ENCODE peak calls at places on chromosome 16, in four cellular contexts. U is NB4, I is choroid plexus epithelial cell, A is sigmoid colon. X is an unnamed sample.

GRCh38 chr16:85563515-85564276 is 49.4 kb upstream of the GSE1 start:
- DNase-seq in U (no peak), A (peak), I (peak), X (no peak)

GRCh38 chr16:17590711-17591654 is 120.2 kb upstream of the XYLT1 start:
- DNase-seq in U (no peak), A (no peak), I (no peak), X (no peak)

GRCh38 chr16:29198231-29198630 is 208.3 kb downstream of the NPIPB11 start:
- DNase-seq in A (no peak), I (no peak), U (no peak), X (no peak)

GRCh38 chr16:81627024-81627423 is 152.1 kb upstream of the PLCG2 start:
- DNase-seq in A (no peak), I (no peak), U (no peak), X (no peak)

GRCh38 chr16:17515421-17516210 is 44.9 kb upstream of the XYLT1 start:
- DNase-seq in I (no peak), U (no peak), A (no peak), X (no peak)

GRCh38 chr16:84791088-84791487 is 28.7 kb upstream of the CRISPLD2 start:
- DNase-seq in U (no peak), A (peak), I (no peak), X (no peak)

GRCh38 chr16:58644108-58644507 is 14.5 kb upstream of the CNOT1 start:
- DNase-seq in A (no peak), U (no peak), I (no peak), X (no peak)

GRCh38 chr16:89337965-89338364 is 120.5 kb downstream of the ZNF778 start:
- DNase-seq in U (no peak), A (no peak), I (no peak), X (no peak)

GRCh38 chr16:78478267-78478821 is 378.9 kb downstream of the WWOX start:
- DNase-seq in I (peak), U (no peak), A (no peak), X (no peak)

GRCh38 chr16:21997693-21998480 is 3.0 kb downstream of the PDZD9 start:
- DNase-seq in I (peak), U (no peak), A (no peak), X (no peak)

GRCh38 chr16:85303354-85303883 is 191.1 kb upstream of the CIBAR2 start:
- DNase-seq in U (peak), A (peak), I (peak), X (peak)

GRCh38 chr16:86227801-86228200 is 282.5 kb upstream of the FOXF1 start:
- DNase-seq in U (no peak), I (peak), A (no peak), X (no peak)

GRCh38 chr16:60651351-60651750 is 1384.9 kb downstream of the CDH8 start:
- DNase-seq in I (no peak), U (no peak), A (no peak), X (no peak)

GRCh38 chr16:85759631-85760419 is 8.9 kb upstream of the C16orf74 start:
- DNase-seq in A (no peak), U (peak), I (no peak), X (peak)

GRCh38 chr16:35195173-35195863 is 1735.9 kb downstream of the TP53TG3F start:
- DNase-seq in A (no peak), U (peak), I (no peak), X (no peak)

GRCh38 chr16:53904533-53904932 is 200.6 kb downstream of the FTO start:
- DNase-seq in U (no peak), I (no peak), A (no peak), X (no peak)

GRCh38 chr16:78563905-78564304 is 464.5 kb downstream of the WWOX start:
- DNase-seq in U (no peak), I (no peak), A (no peak), X (no peak)

GRCh38 chr16:84327926-84328505 is 33.3 kb downstream of the WFDC1 start:
- DNase-seq in A (peak), I (no peak), U (no peak), X (no peak)

DNA sequence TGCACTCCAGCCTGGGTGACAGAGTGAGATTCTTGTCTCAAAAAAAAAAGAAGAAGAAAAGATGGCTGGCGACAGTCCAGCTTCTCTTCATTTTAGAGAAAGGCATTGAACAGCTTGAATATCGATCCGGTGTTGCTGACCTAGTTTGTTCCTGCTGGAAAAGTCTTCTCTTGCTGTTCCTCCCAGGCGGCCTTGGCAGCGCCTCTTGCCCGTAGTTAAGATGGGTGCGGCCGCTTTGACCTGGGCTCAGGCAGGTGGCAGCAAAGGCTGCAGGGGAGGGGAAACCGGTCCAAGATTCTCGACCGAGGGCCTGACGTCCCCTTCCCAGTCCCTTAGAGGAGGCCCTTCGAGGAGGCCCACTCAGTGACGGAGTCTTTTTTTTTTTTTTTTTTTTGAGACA is 3.8 kb upstream of the ZNF764 start:
- DNase-seq in U (no peak), I (no peak), A (no peak), X (no peak)
- H3K4me3 ChIP-seq in U (no peak), I (no peak), A (peak), X (no peak)

GRCh38 chr16:56961386-56961785 is 364 bp upstream of the CETP start:
- DNase-seq in I (peak), U (no peak), A (no peak), X (no peak)

GRCh38 chr16:56960681-56961281 is 969 bp upstream of the CETP start:
- DNase-seq in A (no peak), U (no peak), I (peak), X (no peak)

GRCh38 chr16:56953006-56953405 is 8.7 kb upstream of the CETP start:
- DNase-seq in A (peak), I (no peak), U (no peak), X (no peak)

GRCh38 chr16:56956076-56956475 is 5.7 kb upstream of the CETP start:
- DNase-seq in A (no peak), I (no peak), U (no peak), X (no peak)

GRCh38 chr16:56956756-56957155 is 5.0 kb upstream of the CETP start:
- DNase-seq in U (no peak), A (no peak), I (no peak), X (no peak)
- TF ChIP-seq CTCF in U (no peak), A (no peak), I (peak), X (peak)

GRCh38 chr16:88017551-88018101 is 66.4 kb downstream of the BANP start:
- DNase-seq in U (no peak), A (peak), I (no peak), X (no peak)
- H3K4me3 ChIP-seq in U (no peak), A (no peak), I (no peak), X (no peak)

GRCh38 chr16:70805380-70805779 is 4.4 kb upstream of the VAC14 start:
- DNase-seq in A (no peak), I (no peak), U (no peak), X (no peak)

GRCh38 chr16:70809392-70810060 is 8.6 kb upstream of the VAC14 start:
- DNase-seq in A (no peak), U (no peak), I (no peak), X (peak)

GRCh38 chr16:70804729-70805169 is 3.8 kb upstream of the VAC14 start:
- DNase-seq in A (no peak), I (no peak), U (no peak), X (no peak)

GRCh38 chr16:70805787-70806186 is 4.8 kb upstream of the VAC14 start:
- DNase-seq in U (no peak), A (no peak), I (peak), X (no peak)

DNA sequence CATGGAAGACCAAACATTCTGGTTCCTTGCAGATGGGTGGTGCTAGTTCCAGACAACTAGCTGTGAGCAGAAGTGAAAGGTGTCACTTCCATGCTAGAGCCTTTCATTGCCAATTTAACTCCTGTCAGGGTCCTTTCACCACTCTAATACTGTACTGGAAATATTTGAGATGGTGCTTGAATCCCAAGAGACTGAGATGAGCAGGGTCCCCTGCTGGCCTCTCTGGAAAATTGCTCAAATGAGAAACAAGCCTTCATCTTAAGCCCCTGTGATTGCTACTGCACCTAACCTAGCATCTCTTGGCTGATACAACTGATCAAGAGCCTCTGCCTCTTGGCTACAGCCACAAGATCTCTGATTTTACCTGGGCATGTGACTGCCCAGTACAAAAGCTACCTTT is 7.4 kb upstream of the VAC14 start:
- DNase-seq in I (no peak), U (peak), A (no peak), X (no peak)
- TF ChIP-seq CTCF in I (peak), U (peak), A (no peak), X (no peak)

DNA sequence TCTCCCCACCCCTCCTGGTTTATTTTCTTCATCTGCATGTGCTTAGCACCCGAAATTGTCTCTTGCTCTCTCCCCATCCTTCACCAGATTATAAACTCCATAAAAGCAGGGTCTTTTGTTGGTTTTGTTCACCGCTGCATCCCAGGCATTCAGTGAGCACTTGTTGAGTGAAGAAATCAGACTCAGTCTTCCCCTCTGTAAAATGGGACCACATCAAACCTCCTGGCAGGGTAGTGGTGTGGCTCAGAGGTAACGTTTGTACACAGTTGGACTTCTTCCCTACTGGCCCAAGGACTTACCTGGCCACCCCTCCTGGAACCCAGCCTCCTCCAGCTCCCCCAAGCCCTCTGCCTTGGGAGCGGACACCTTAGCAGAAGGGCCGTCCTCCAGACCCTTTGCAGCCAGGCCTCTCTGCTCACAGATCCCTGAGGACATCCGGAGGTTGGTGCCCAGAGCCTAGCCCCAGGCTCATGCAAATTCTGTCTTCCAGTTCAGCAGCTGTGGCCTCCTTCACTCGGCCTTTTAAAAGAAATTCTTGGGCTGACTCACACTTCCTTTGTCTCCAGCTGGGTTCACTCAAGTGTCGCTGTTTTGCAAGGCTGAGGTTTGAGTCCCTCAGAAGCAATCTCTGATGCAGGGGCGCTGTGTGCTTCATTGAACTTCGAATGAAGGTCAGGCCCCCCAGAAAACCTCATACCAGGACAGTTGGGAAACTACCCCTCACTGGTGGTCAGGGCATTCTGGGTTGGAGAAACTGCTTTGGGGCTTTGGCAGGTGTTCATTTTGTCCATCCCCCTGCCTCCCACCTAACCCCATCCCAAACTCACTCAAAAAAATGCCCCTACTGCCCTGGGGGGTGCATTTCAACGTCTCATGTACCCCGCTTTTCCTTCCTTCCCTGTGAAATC is 16.8 kb upstream of the RMI2 start:
- DNase-seq in U (peak), A (peak), I (peak), X (peak)
- H3K4me3 ChIP-seq in U (no peak), A (no peak), I (peak), X (peak)

GRCh38 chr16:74766729-74767128 is 7.9 kb downstream of the FA2H start:
- DNase-seq in A (no peak), U (peak), I (no peak), X (peak)
- TF ChIP-seq CTCF in A (no peak), U (peak), I (peak), X (peak)

DNA sequence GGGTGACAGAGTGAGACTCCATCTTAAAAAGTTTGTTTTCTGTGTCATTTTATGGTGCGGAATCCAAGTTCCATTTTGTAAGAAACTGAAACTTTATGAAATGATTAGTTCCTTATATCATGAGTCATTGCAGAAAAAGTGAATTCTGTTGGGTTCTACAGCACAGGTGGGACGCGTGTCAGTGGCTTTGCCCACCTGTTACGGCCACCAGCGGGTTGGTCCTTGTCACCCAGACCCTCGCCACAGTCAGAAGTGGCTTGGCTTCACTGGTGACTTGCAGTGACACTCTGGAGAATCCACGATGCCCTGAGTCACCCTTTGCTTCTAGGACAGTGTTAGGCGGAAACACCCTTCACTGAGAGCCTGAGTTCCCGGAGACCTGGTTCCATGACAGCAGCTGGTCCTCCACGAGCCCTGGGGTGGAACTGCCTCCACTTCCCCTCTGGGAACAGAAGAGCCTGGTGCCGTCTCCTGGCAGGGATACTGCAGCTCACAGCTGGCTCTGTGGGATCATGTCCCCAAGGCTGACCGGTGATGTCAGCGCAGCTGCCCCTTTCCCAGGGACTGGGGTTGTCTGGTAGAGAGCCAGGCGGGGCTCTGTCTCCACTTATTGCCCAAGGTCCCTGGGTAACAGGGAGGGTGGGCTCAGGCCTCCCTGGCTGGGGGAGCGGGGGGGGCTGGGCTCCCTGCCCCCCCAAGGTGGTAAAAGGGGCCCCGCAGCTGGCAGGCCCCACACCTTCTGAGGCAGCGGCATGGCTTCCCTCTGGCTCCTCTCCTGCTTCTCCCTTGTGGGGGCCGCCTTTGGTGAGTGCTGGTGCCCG is at the start of gene CTRB1:
- DNase-seq in U (no peak), I (no peak), A (no peak), X (peak)
- H3K4me3 ChIP-seq in U (no peak), I (no peak), A (no peak), X (no peak)

DNA sequence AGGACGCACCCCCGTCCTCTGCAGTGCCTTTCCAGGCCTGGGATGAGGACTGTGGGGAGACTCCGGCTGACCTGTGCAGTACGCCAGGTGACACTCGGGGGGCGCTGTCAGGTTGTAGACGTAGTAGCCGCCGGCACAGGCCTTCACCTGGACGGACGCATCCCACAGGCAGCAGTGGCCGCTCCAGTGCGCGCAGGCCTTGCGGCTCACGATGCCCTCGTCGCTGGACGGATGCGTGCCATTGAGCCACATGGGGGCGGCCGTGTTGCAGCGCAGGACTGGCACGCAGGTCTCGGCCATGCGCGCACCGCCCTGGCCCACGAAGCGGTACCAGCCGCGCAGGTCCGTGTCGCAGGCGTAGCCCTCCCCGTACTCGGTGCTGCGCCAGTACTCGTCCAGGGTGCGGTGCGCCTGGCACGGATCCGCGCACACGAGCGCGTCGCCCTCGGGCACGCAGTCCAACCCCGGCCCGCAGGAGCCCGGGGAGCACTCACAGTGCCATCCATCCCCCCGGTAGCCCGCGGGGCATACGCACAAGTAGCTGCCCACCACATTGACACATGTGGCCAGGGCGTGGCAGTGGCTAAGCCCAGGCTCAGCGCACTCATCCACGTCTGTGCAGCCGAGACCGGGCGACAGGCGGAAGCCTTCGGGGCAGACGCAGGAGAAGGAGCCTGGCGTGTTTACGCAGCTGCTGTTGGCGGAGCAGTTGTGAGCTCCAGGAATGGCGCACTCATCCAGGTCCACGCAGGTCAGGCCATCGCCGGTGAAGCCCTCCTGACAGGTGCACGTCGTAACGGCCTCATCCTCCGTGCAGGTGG is 3.9 kb downstream of the UMOD start:
- DNase-seq in U (no peak), I (no peak), A (no peak), X (no peak)
- TF ChIP-seq CTCF in U (no peak), I (no peak), A (no peak), X (no peak)

DNA sequence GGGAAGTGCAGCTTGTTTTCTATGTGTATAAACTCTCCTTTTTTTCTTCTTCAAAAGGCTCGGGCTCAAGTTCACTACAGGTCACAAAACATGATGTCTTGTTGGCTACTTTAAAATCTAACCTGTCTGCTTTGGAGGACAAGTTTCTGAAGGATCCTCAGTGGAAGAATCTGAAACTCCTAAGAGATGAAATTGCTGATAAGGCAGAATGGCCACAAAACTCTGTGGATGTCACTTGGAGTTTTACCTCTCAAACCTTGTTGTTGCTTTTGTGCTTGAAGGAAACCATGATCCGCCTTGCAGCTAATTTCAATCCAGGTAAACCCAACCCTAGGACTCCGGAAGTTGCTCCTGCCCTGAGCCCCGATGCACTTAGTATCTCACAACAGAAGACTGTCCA is 16.5 kb downstream of the TANGO6 start:
- DNase-seq in A (no peak), I (no peak), U (no peak), X (no peak)
- H3K4me3 ChIP-seq in A (no peak), I (no peak), U (no peak), X (no peak)

GRCh38 chr16:66696669-66697630 is at the start of gene CMTM4:
- DNase-seq in A (peak), U (peak), I (peak), X (peak)
- TF ChIP-seq CTCF in A (no peak), U (no peak), I (peak), X (peak)